ENCODE peak calls at places on chromosomes 1 and 21, in four cellular contexts. A is GM12878, N is trophoblast cell, F is H9. W is an unnamed sample.

GRCh38 chr21:36422279-36423098 is 37.3 kb downstream of the CHAF1B start:
- DNase-seq in N (peak; percentile 74), A (no peak), F (peak; percentile 86), W (no peak)

GRCh38 chr21:29163381-29164115 is 33.1 kb downstream of the MAP3K7CL start:
- DNase-seq in F (no peak), A (no peak), N (peak; percentile 52), W (no peak)

GRCh38 chr1:9449106-9449627 is 90.1 kb upstream of the SLC25A33 start:
- DNase-seq in A (no peak), F (no peak), N (peak; percentile 92), W (no peak)

GRCh38 chr1:245059806-245060424 is 94.9 kb upstream of the KIF26B start:
- DNase-seq in N (no peak), F (no peak), A (no peak), W (no peak)

GRCh38 chr1:220843481-220844011 is 35.7 kb upstream of the HLX start:
- DNase-seq in A (no peak), F (no peak), N (no peak), W (no peak)

GRCh38 chr1:56436338-56436695 is 143.0 kb downstream of the PLPP3 start:
- DNase-seq in A (no peak), F (no peak), N (no peak), W (no peak)

GRCh38 chr1:1235016-1235744 is 3.1 kb downstream of the B3GALT6 start:
- DNase-seq in A (no peak), F (no peak), N (no peak), W (no peak)

GRCh38 chr1:166975361-166976129 is at the start of gene ILDR2:
- DNase-seq in N (peak; percentile 14), F (peak; percentile 76), A (no peak), W (peak; percentile 4)

GRCh38 chr21:16002872-16003466 is 273.2 kb downstream of the USP25 start:
- DNase-seq in F (no peak), N (peak; percentile 1), A (no peak), W (no peak)

GRCh38 chr1:58670200-58670599 is 29.7 kb downstream of the MYSM1 start:
- DNase-seq in N (no peak), F (no peak), A (no peak), W (no peak)

GRCh38 chr1:32066489-32066873 is 6.3 kb upstream of the TMEM39B start:
- DNase-seq in F (no peak), A (no peak), N (peak; percentile 16), W (peak; percentile 70)

GRCh38 chr1:18724801-18725200 is 94.2 kb downstream of the PAX7 start:
- DNase-seq in N (no peak), A (no peak), F (no peak), W (no peak)

GRCh38 chr21:45981641-45982255 is at the start of gene COL6A1:
- DNase-seq in A (no peak), N (peak; percentile 35), F (peak; percentile 57), W (peak; percentile 52)

GRCh38 chr1:33383974-33384767 is 46.7 kb downstream of the PHC2 start:
- DNase-seq in N (no peak), F (no peak), A (no peak), W (no peak)
- H2AFZ ChIP-seq in N (no peak overlapping the region), F (no peak overlapping the region), A (no peak overlapping the region), W (no peak overlapping the region)

GRCh38 chr1:52533710-52534109 is 19.2 kb downstream of the TUT4 start:
- DNase-seq in N (peak; percentile 17), F (no peak), A (no peak), W (no peak)
- H3K9me3 ChIP-seq in N (no peaks in the 10 kb centered on the region), F (no peaks in the 10 kb centered on the region), A (peaks cover 2% of the 10 kb centered on the region), W (no peaks in the 10 kb centered on the region)

GRCh38 chr1:21793104-21793503 is 10.2 kb upstream of the USP48 start:
- DNase-seq in A (no peak), N (no peak), F (no peak), W (no peak)
- H2AFZ ChIP-seq in A (no peak overlapping the region), N (no peak overlapping the region), F (no peak overlapping the region), W (no peak overlapping the region)

DNA sequence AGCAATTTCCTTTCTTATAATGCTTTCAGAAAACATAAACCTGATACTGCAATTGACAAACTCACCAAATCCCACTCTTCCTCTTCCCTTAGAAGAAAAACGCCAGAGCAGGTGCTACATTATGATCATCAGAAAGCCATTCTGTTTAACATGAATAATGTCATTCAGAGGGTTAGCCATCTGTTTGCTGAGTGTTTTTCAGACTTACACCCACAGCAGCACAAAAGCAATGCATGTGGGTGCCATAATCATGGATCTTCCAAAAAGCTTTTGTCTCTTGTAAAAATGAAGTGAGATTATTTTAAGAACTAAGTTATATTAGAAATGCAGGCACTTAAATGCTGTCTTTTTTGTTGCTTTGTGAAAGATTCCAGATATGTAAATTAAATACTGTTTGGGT is 204.6 kb upstream of the TMPRSS15 start:
- DNase-seq in A (no peak), N (no peak), F (no peak), W (no peak)
- H3K9me3 ChIP-seq in A (no peaks in the 10 kb centered on the region), N (no peaks in the 10 kb centered on the region), F (no peaks in the 10 kb centered on the region), W (no peaks in the 10 kb centered on the region)

GRCh38 chr1:27618341-27619067 is 14.6 kb upstream of the AHDC1 start:
- DNase-seq in A (no peak), F (no peak), N (no peak), W (no peak)

GRCh38 chr1:27615346-27616004 is 11.5 kb upstream of the AHDC1 start:
- DNase-seq in A (no peak), F (peak; percentile 76), N (no peak), W (no peak)

GRCh38 chr1:27614625-27615344 is 10.8 kb upstream of the AHDC1 start:
- DNase-seq in A (no peak), F (peak; percentile 79), N (no peak), W (no peak)

GRCh38 chr1:27616441-27616840 is 12.5 kb upstream of the AHDC1 start:
- DNase-seq in N (no peak), A (no peak), F (no peak), W (no peak)

GRCh38 chr1:27617420-27617819 is 13.5 kb upstream of the AHDC1 start:
- DNase-seq in F (no peak), A (no peak), N (no peak), W (no peak)
- H2AFZ ChIP-seq in F (no peak overlapping the region), A (no peak overlapping the region), N (no peak overlapping the region), W (no peak overlapping the region)

DNA sequence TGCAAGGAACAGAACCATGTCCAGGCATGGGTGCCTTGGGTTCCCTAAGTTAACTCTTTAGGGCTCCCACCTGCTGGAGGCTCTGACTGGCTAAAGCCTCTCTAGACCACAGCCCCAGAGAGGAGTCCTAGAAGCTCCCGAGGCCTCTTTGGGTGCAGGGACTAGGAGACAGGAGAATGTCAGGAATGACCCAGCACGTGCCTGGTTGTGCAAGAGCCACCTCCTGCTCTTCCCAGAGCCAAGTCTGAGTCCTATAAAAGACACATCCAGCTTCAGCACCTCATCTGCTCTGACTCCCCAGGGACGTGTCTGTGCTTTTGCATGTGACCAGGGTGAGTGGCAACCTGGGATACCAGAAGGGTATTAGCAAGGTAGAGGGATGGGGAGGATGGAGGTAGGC is at the start of gene LCE2D:
- DNase-seq in F (no peak), N (no peak), A (no peak), W (no peak)
- H3K9me3 ChIP-seq in F (peaks cover 91% of the 10 kb centered on the region), N (peaks cover 26% of the 10 kb centered on the region), A (no peaks in the 10 kb centered on the region), W (no peaks in the 10 kb centered on the region)

GRCh38 chr1:188826800-188827199 is 1650.9 kb downstream of the BRINP3 start:
- DNase-seq in N (no peak), F (no peak), A (no peak), W (no peak)
- H2AFZ ChIP-seq in N (no peak overlapping the region), F (no peak overlapping the region), A (no peak overlapping the region), W (no peak overlapping the region)

GRCh38 chr1:93955765-93956164 is 46.5 kb upstream of the GCLM start:
- DNase-seq in N (no peak), A (no peak), F (no peak), W (no peak)
- H3K9me3 ChIP-seq in N (peaks cover 6% of the 10 kb centered on the region), A (peaks cover 5% of the 10 kb centered on the region), F (no peaks in the 10 kb centered on the region), W (peaks cover 46% of the 10 kb centered on the region)